ENCODE peak calls at places on chromosomes 12 and 14, in four cellular contexts. K is NCI-H69, Q is mesenchymal stem cell, R is hepatic stellate cell. E is an unnamed sample.

GRCh38 chr14:21070610-21071224 is 613 bp downstream of the ARHGEF40 start:
- DNase-seq in Q (peak), K (peak), R (peak), E (peak)

GRCh38 chr12:27535318-27535717 is 11.3 kb downstream of the PPFIBP1 start:
- DNase-seq in Q (no peak), K (no peak), R (no peak), E (no peak)

GRCh38 chr12:65867428-65867827 is 43.1 kb downstream of the HMGA2 start:
- DNase-seq in K (no peak), Q (peak), R (no peak), E (no peak)

GRCh38 chr12:14193623-14194022 is 171.9 kb upstream of the ATF7IP start:
- DNase-seq in K (peak), R (no peak), Q (no peak), E (peak)

GRCh38 chr12:89745286-89745685 is 36.6 kb upstream of the ATP2B1 start:
- DNase-seq in K (no peak), Q (no peak), R (no peak), E (no peak)

GRCh38 chr12:40688085-40688725 is 4.0 kb upstream of the CNTN1 start:
- DNase-seq in R (no peak), Q (no peak), K (no peak), E (no peak)

GRCh38 chr12:78951746-78952532 is 87.4 kb downstream of the SYT1 start:
- DNase-seq in Q (peak), R (no peak), K (peak), E (peak)

GRCh38 chr12:52093346-52093745 is 13.8 kb downstream of the SMIM41 start:
- DNase-seq in K (peak), R (no peak), Q (no peak), E (no peak)

GRCh38 chr14:106844608-106845285 is 1318.4 kb downstream of the TMEM121 start:
- DNase-seq in Q (no peak), R (no peak), K (peak), E (no peak)

GRCh38 chr14:33676135-33676566 is 274.7 kb downstream of the EGLN3 start:
- DNase-seq in R (no peak), Q (peak), K (peak), E (peak)

GRCh38 chr12:113397497-113398197 is 6.0 kb downstream of the SDS start:
- DNase-seq in Q (no peak), K (peak), R (no peak), E (peak)

GRCh38 chr12:46218509-46219095 is 50.2 kb downstream of the SLC38A1 start:
- DNase-seq in R (no peak), K (no peak), Q (no peak), E (no peak)

GRCh38 chr12:27595231-27595642 is 71.2 kb downstream of the PPFIBP1 start:
- DNase-seq in R (peak), Q (peak), K (peak), E (no peak)

GRCh38 chr12:20883288-20883687 is 72.8 kb downstream of the SLCO1B3 start:
- DNase-seq in Q (no peak), K (no peak), R (no peak), E (no peak)

GRCh38 chr12:65878540-65878939 is 54.3 kb downstream of the HMGA2 start:
- DNase-seq in R (no peak), Q (no peak), K (no peak), E (no peak)

GRCh38 chr14:55926007-55926406 is 192.2 kb upstream of the PELI2 start:
- DNase-seq in Q (no peak), K (peak), R (no peak), E (no peak)

GRCh38 chr12:65845751-65846537 is 21.7 kb downstream of the HMGA2 start:
- DNase-seq in R (no peak), Q (no peak), K (no peak), E (no peak)

GRCh38 chr12:120890963-120891362 is 13.2 kb downstream of the SPPL3 start:
- DNase-seq in Q (peak), K (no peak), R (no peak), E (no peak)

GRCh38 chr12:46268349-46268616 is 560 bp downstream of the SLC38A1 start:
- DNase-seq in R (peak), Q (no peak), K (no peak), E (no peak)

GRCh38 chr12:91786490-91787272 is 359.0 kb downstream of the BTG1 start:
- DNase-seq in Q (no peak), R (no peak), K (no peak), E (no peak)

GRCh38 chr14:56949828-56950227 is 139.5 kb upstream of the OTX2 start:
- DNase-seq in K (peak), R (no peak), Q (no peak), E (peak)

GRCh38 chr14:64388533-64389243 is 535 bp downstream of the MTHFD1 start:
- DNase-seq in K (peak), Q (peak), R (peak), E (peak)

GRCh38 chr12:46388427-46388992 is 15.9 kb upstream of the SLC38A2 start:
- DNase-seq in Q (no peak), K (no peak), R (no peak), E (no peak)

GRCh38 chr12:102061096-102061555 is 665 bp downstream of the WASHC3 start:
- DNase-seq in K (peak), R (no peak), Q (peak), E (no peak)

GRCh38 chr14:100471451-100472093 is 115.6 kb downstream of the BEGAIN start:
- DNase-seq in Q (no peak), R (no peak), K (peak), E (peak)

GRCh38 chr12:12899530-12900380 is 8.4 kb downstream of the GPRC5A start:
- DNase-seq in Q (peak), K (no peak), R (peak), E (no peak)

GRCh38 chr12:39406257-39406656 is 36.7 kb downstream of the KIF21A start:
- DNase-seq in K (peak), R (no peak), Q (no peak), E (no peak)

GRCh38 chr14:87877877-87878276 is 115.1 kb downstream of the GALC start:
- DNase-seq in K (no peak), Q (no peak), R (no peak), E (no peak)

GRCh38 chr14:32203928-32204357 is 874 bp upstream of the RNU6-8 start:
- DNase-seq in K (peak), R (no peak), Q (no peak), E (peak)

GRCh38 chr14:31059152-31059924 is 33.2 kb upstream of the STRN3 start:
- DNase-seq in R (peak), Q (peak), K (peak), E (peak)

GRCh38 chr14:56324831-56325230 is 206.6 kb downstream of the PELI2 start:
- DNase-seq in Q (no peak), K (peak), R (peak), E (peak)

GRCh38 chr14:100065161-100065871 is at the start of gene EVL:
- DNase-seq in R (no peak), K (no peak), Q (no peak), E (no peak)

GRCh38 chr12:94545937-94546771 is 86.5 kb upstream of the CEP83 start:
- DNase-seq in K (peak), Q (peak), R (peak), E (peak)

GRCh38 chr14:49173765-49174373 is 412.3 kb downstream of the RPS29 start:
- DNase-seq in K (peak), R (peak), Q (peak), E (peak)

GRCh38 chr14:39492267-39492666 is 60.0 kb upstream of the FBXO33 start:
- DNase-seq in K (peak), Q (peak), R (peak), E (no peak)

GRCh38 chr14:77508876-77509275 is 10.3 kb upstream of the ISM2 start:
- DNase-seq in Q (no peak), R (no peak), K (no peak), E (no peak)

GRCh38 chr12:104624529-104624928 is 167.8 kb downstream of the CHST11 start:
- DNase-seq in R (no peak), K (no peak), Q (no peak), E (no peak)

GRCh38 chr14:68285421-68286179 is 466.0 kb downstream of the RAD51B start:
- DNase-seq in R (no peak), K (no peak), Q (no peak), E (no peak)